ENCODE peak calls at places on chromosomes 12 and 14, in seven cellular contexts. One of them, this sample, is unnamed. For H3K9me3, the result is how much of the 10 kb centered on the place peaks cover.

GRCh38 chr12:49283541-49284429 is 11.2 kb upstream of the PRPH start:
- DNase-seq in A549: no peak
- DNase-seq in HepG2: no peak
- DNase-seq in IMR-90: no peak
- DNase-seq in stomach: no peak
- DNase-seq in uterus: no peak
- DNase-seq in K562: peak
- DNase-seq in this sample: no peak

GRCh38 chr12:32765906-32766305 is 10.2 kb upstream of the YARS2 start:
- DNase-seq in A549: no peak
- DNase-seq in HepG2: no peak
- DNase-seq in IMR-90: no peak
- DNase-seq in stomach: no peak
- DNase-seq in uterus: no peak
- DNase-seq in K562: no peak
- DNase-seq in this sample: no peak

GRCh38 chr12:109302358-109302757 is 6.7 kb downstream of the FOXN4 start:
- DNase-seq in A549: peak
- DNase-seq in HepG2: no peak
- DNase-seq in IMR-90: no peak
- DNase-seq in stomach: no peak
- DNase-seq in uterus: no peak
- DNase-seq in K562: peak
- DNase-seq in this sample: no peak

GRCh38 chr14:24956104-24956503 is 93.8 kb downstream of the STXBP6 start:
- DNase-seq in A549: no peak
- DNase-seq in HepG2: no peak
- DNase-seq in IMR-90: no peak
- DNase-seq in stomach: no peak
- DNase-seq in uterus: no peak
- DNase-seq in K562: no peak
- DNase-seq in this sample: no peak

GRCh38 chr12:82425241-82425640 is 66.9 kb downstream of the METTL25 start:
- DNase-seq in A549: no peak
- DNase-seq in HepG2: no peak
- DNase-seq in IMR-90: peak
- DNase-seq in stomach: no peak
- DNase-seq in uterus: no peak
- DNase-seq in K562: no peak
- DNase-seq in this sample: no peak

GRCh38 chr14:52043690-52044089 is 25.2 kb downstream of the NID2 start:
- DNase-seq in A549: peak
- DNase-seq in HepG2: peak
- DNase-seq in IMR-90: peak
- DNase-seq in stomach: peak
- DNase-seq in uterus: no peak
- DNase-seq in K562: peak
- DNase-seq in this sample: no peak

GRCh38 chr12:110826592-110827200 is 20.1 kb upstream of the CCDC63 start:
- DNase-seq in A549: peak
- DNase-seq in HepG2: peak
- DNase-seq in IMR-90: peak
- DNase-seq in stomach: peak
- DNase-seq in uterus: peak
- DNase-seq in K562: peak
- DNase-seq in this sample: peak

GRCh38 chr14:96194657-96195431 is 9.8 kb upstream of the BDKRB2 start:
- DNase-seq in A549: no peak
- DNase-seq in HepG2: peak
- DNase-seq in IMR-90: no peak
- DNase-seq in stomach: no peak
- DNase-seq in uterus: no peak
- DNase-seq in K562: no peak
- DNase-seq in this sample: no peak

GRCh38 chr12:3120701-3121100 is 43.5 kb downstream of the TSPAN9 start:
- DNase-seq in A549: no peak
- DNase-seq in HepG2: no peak
- DNase-seq in IMR-90: no peak
- DNase-seq in stomach: no peak
- DNase-seq in uterus: no peak
- DNase-seq in K562: no peak
- DNase-seq in this sample: no peak

GRCh38 chr14:35944847-35945246 is 118.7 kb downstream of the BRMS1L start:
- DNase-seq in A549: peak
- DNase-seq in HepG2: peak
- DNase-seq in IMR-90: no peak
- DNase-seq in stomach: no peak
- DNase-seq in uterus: no peak
- DNase-seq in K562: peak
- DNase-seq in this sample: no peak

GRCh38 chr12:27003421-27004311 is 10.5 kb downstream of the TM7SF3 start:
- DNase-seq in A549: no peak
- DNase-seq in HepG2: no peak
- DNase-seq in IMR-90: no peak
- DNase-seq in stomach: no peak
- DNase-seq in uterus: no peak
- DNase-seq in K562: no peak
- DNase-seq in this sample: no peak

GRCh38 chr12:92551853-92552397 is 150.9 kb upstream of the PLEKHG7 start:
- DNase-seq in A549: peak
- DNase-seq in HepG2: no peak
- DNase-seq in IMR-90: peak
- DNase-seq in stomach: no peak
- DNase-seq in uterus: no peak
- DNase-seq in K562: no peak
- DNase-seq in this sample: no peak

DNA sequence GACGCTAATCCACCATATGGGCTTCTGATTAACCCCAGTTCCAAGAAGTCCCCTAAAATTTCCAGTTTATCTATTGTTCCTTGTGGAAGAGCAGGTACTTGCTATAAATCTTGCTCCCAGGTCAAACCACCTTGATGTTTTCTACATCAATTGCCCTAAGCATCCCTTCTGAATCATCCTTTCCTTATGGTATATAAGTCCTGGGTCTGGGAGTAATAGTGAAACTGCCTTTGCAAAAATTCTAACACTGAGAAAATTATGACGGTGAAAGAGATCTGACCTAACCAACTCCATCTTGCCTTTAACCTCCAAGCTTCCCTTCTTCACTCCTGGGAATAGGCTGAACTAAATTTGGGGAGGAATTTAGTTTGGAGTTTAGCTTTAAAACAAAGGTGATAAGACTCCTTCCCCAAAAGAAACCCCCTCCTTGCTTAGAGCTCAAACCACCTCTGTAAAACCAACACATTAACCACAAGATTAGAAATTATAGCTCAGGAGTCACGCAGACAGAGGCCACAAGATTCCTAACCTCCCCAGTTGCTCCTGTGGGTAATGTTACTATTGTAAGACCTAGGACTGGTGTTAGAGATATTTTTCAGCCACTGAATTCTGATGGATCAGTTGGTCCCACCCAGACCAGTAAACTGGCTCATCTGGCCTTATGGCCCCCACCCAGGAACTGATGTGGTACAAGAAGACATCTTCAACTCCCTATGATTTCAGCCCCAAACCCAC is 33.8 kb upstream of the DTX1 start:
- DNase-seq in A549: no peak
- DNase-seq in HepG2: no peak
- DNase-seq in IMR-90: no peak
- DNase-seq in stomach: no peak
- DNase-seq in uterus: no peak
- DNase-seq in K562: no peak
- DNase-seq in this sample: no peak
- TF ChIP-seq POLR2A in A549: no peak
- TF ChIP-seq POLR2A in HepG2: no peak
- TF ChIP-seq POLR2A in IMR-90: no peak
- TF ChIP-seq POLR2A in stomach: no peak
- TF ChIP-seq POLR2A in uterus: no peak
- TF ChIP-seq POLR2A in K562: no peak
- TF ChIP-seq POLR2A in this sample: no peak

DNA sequence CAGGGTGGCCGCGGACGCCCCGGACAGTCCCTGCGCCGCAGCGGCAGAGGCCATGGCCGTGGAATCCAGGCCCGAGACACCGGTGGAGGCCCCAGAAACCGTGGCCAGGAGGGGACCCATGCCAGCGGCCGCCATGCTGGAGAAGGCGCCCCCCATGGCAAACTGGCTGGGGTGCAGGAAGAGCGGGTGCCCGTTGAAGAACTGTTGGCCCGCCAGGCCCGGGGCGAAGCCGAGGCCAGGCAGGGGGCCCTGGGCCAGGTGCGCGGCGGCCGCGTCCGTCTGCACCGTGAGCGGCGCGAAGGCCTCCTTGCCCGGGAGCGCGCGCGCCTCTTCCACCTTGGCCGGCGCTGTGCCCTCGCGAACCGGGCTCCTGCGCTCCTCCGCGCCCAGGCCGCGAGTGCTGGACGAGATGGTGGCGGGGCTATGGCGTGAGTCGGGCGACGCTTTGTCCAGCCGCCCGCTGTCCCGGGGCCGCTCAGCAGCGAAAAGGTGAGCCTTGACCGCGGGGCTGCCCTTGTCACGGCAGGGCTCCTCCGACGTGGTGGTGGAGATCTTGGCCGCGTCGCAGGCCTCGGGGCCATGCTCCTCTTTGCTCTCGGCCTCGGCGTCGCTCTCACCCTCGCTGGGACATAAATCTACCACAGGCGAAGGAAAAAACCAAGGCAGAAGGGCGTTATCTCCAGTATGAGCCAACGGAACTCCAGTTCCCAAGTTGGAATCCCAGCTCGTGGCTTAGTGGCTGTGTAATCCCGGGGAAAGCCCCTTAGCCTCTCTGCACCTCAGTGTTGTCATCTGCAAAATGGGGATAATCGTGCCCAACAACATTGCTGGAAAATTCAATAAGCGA is 9.6 kb downstream of the TBX3 start:
- DNase-seq in A549: no peak
- DNase-seq in HepG2: no peak
- DNase-seq in IMR-90: peak
- DNase-seq in stomach: no peak
- DNase-seq in uterus: no peak
- DNase-seq in K562: no peak
- DNase-seq in this sample: no peak
- H3K4me3 ChIP-seq in A549: no peak
- H3K4me3 ChIP-seq in HepG2: no peak
- H3K4me3 ChIP-seq in IMR-90: peak
- H3K4me3 ChIP-seq in stomach: no peak
- H3K4me3 ChIP-seq in uterus: peak
- H3K4me3 ChIP-seq in K562: no peak
- H3K4me3 ChIP-seq in this sample: peak

GRCh38 chr14:56371737-56372136 is 207.9 kb upstream of the TMEM260 start:
- DNase-seq in A549: no peak
- DNase-seq in HepG2: no peak
- DNase-seq in IMR-90: no peak
- DNase-seq in stomach: no peak
- DNase-seq in uterus: no peak
- DNase-seq in K562: no peak
- DNase-seq in this sample: no peak
- H3K9me3 ChIP-seq in A549: under half
- H3K9me3 ChIP-seq in HepG2: under half
- H3K9me3 ChIP-seq in IMR-90: under half
- H3K9me3 ChIP-seq in stomach: under half
- H3K9me3 ChIP-seq in uterus: under half
- H3K9me3 ChIP-seq in K562: under half
- H3K9me3 ChIP-seq in this sample: under half

DNA sequence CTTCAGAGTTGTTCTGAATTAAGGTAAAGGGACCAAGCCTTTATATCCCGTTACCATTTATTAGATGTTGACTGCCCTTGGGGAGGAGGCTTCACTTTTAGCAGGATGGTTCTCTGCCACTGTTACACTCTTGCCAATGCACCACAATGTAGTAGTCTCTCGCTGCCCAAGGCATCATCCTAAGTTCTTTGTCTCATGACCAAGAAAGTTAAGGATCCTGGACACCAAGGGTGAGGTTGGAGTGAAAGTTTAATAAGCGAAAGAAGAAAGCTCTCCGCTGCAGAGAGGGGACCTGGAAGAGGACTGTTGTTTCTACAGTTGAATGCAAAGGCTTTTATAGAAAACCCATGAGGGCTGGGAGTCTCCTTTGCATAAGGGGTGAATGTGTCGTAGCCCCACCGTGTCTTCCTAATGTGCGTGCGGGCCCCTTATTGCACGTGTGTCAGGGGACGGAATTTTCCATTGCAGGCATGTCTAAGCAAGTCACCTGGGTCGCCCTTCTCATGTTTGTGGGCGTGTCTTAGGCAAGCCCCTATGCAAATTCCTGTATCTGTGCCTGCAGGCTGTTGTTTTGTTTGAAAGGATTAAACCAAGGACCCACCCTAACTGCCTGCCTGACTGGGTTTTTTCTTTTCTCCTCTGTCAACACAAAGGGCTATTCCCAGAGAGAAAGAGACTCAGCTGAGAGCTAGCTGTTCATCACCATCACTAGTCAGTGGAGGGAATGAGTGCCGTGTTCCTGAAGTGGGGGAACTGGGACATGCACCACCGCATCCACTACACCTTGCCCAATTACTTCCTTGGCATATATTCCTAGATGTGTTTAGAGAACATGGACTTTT is 17.6 kb upstream of the RNASE1 start:
- DNase-seq in A549: no peak
- DNase-seq in HepG2: no peak
- DNase-seq in IMR-90: no peak
- DNase-seq in stomach: no peak
- DNase-seq in uterus: no peak
- DNase-seq in K562: peak
- DNase-seq in this sample: no peak
- TF ChIP-seq POLR2A in A549: no peak
- TF ChIP-seq POLR2A in HepG2: no peak
- TF ChIP-seq POLR2A in IMR-90: no peak
- TF ChIP-seq POLR2A in stomach: no peak
- TF ChIP-seq POLR2A in uterus: no peak
- TF ChIP-seq POLR2A in K562: peak
- TF ChIP-seq POLR2A in this sample: no peak

GRCh38 chr14:56812364-56813103 is 2.3 kb upstream of the OTX2 start:
- DNase-seq in A549: no peak
- DNase-seq in HepG2: no peak
- DNase-seq in IMR-90: no peak
- DNase-seq in stomach: no peak
- DNase-seq in uterus: no peak
- DNase-seq in K562: no peak
- DNase-seq in this sample: no peak
- H3K4me3 ChIP-seq in A549: no peak
- H3K4me3 ChIP-seq in HepG2: no peak
- H3K4me3 ChIP-seq in IMR-90: no peak
- H3K4me3 ChIP-seq in stomach: no peak
- H3K4me3 ChIP-seq in uterus: no peak
- H3K4me3 ChIP-seq in K562: no peak
- H3K4me3 ChIP-seq in this sample: no peak

This sample was measured in prostate gland.